ENCODE peak calls at places on chromosome 1, in five cellular contexts. F is PC-3; H is small intestine; X is lower lobe of right lung; C is CD4-positive, CD25-positive, alpha-beta regulatory T cell. T is an unnamed sample. For H3K4me1, the result is how much of the 10 kb centered on the place peaks cover.

GRCh38 chr1:56424744-56425493 is 154.4 kb downstream of the PLPP3 start:
- DNase-seq in F (peak), H (peak), X (peak), C (no peak), T (peak)

GRCh38 chr1:17369466-17369865 is 2.5 kb upstream of the PADI6 start:
- DNase-seq in F (peak), H (no peak), X (no peak), C (no peak), T (no peak)

GRCh38 chr1:17594690-17595601 is 55.4 kb downstream of the ARHGEF10L start:
- DNase-seq in F (no peak), H (no peak), X (no peak), C (no peak), T (no peak)

GRCh38 chr1:84758968-84759491 is 68.8 kb upstream of the SSX2IP start:
- DNase-seq in F (no peak), H (peak), X (no peak), C (no peak), T (peak)

GRCh38 chr1:170077926-170078325 is 3.4 kb upstream of the KIFAP3 start:
- DNase-seq in F (peak), H (no peak), X (no peak), C (no peak), T (no peak)

GRCh38 chr1:200473698-200474371 is 64.0 kb upstream of the ZNF281 start:
- DNase-seq in F (no peak), H (no peak), X (no peak), C (no peak), T (no peak)

GRCh38 chr1:101653482-101653946 is 343.2 kb downstream of the OLFM3 start:
- DNase-seq in F (peak), H (no peak), X (no peak), C (no peak), T (no peak)

GRCh38 chr1:207752456-207753132 is 740 bp downstream of the CD46 start:
- DNase-seq in F (peak), H (peak), X (peak), C (no peak), T (no peak)

GRCh38 chr1:67552336-67552759 is 122.1 kb upstream of the SERBP1 start:
- DNase-seq in F (no peak), H (peak), X (no peak), C (no peak), T (no peak)

GRCh38 chr1:212607206-212607923 is 1.2 kb upstream of the ATF3 start:
- DNase-seq in F (peak), H (peak), X (peak), C (peak), T (no peak)

GRCh38 chr1:169361281-169361680 is 6.3 kb downstream of the NME7 start:
- DNase-seq in F (peak), H (no peak), X (no peak), C (no peak), T (no peak)

GRCh38 chr1:21537932-21538630 is 28.9 kb downstream of the ALPL start:
- DNase-seq in F (no peak), H (no peak), X (no peak), C (no peak), T (no peak)

GRCh38 chr1:99849413-99849743 is 783 bp upstream of the AGL start:
- DNase-seq in F (no peak), H (peak), X (no peak), C (no peak), T (no peak)

GRCh38 chr1:151516031-151516511 is 4.9 kb downstream of the CGN start:
- DNase-seq in F (peak), H (no peak), X (no peak), C (no peak), T (no peak)

GRCh38 chr1:176701151-176701866 is 238.3 kb downstream of the PAPPA2 start:
- DNase-seq in F (no peak), H (no peak), X (no peak), C (no peak), T (no peak)

GRCh38 chr1:31574749-31575372 is 1.5 kb upstream of the TINAGL1 start:
- DNase-seq in F (peak), H (no peak), X (no peak), C (no peak), T (no peak)

GRCh38 chr1:53631622-53632310 is 107.2 kb downstream of the GLIS1 start:
- DNase-seq in F (no peak), H (no peak), X (no peak), C (no peak), T (no peak)

GRCh38 chr1:187051618-187052232 is 223.0 kb downstream of the PLA2G4A start:
- DNase-seq in F (peak), H (peak), X (no peak), C (no peak), T (no peak)

GRCh38 chr1:51671527-51672325 is 54.8 kb downstream of the OSBPL9 start:
- DNase-seq in F (no peak), H (no peak), X (no peak), C (no peak), T (no peak)

GRCh38 chr1:53073899-53074311 is 11.9 kb downstream of the PODN start:
- DNase-seq in F (no peak), H (no peak), X (peak), C (no peak), T (peak)

GRCh38 chr1:39398278-39399010 is 93.0 kb upstream of the BMP8A start:
- DNase-seq in F (peak), H (peak), X (peak), C (no peak), T (peak)

GRCh38 chr1:20187103-20187812 is 940 bp upstream of the PLA2G2C start:
- DNase-seq in F (peak), H (peak), X (peak), C (no peak), T (no peak)

GRCh38 chr1:53317651-53318539 is 10.0 kb downstream of the LRP8 start:
- DNase-seq in F (no peak), H (no peak), X (peak), C (no peak), T (no peak)

GRCh38 chr1:156143765-156144489 is 9.5 kb upstream of the SEMA4A start:
- DNase-seq in F (no peak), H (no peak), X (no peak), C (no peak), T (no peak)

GRCh38 chr1:47262787-47263413 is 30.9 kb upstream of the TAL1 start:
- DNase-seq in F (peak), H (peak), X (no peak), C (no peak), T (no peak)

GRCh38 chr1:107963601-107964396 is 1.2 kb downstream of the VAV3 start:
- DNase-seq in F (no peak), H (no peak), X (peak), C (peak), T (no peak)

GRCh38 chr1:203768158-203768725 is 3.3 kb downstream of the LAX1 start:
- DNase-seq in F (no peak), H (peak), X (no peak), C (no peak), T (no peak)

GRCh38 chr1:60423181-60423780 is 349.7 kb upstream of the C1orf87 start:
- DNase-seq in F (no peak), H (no peak), X (no peak), C (no peak), T (no peak)

GRCh38 chr1:44505210-44505993 is 100.3 kb downstream of the RNF220 start:
- DNase-seq in F (no peak), H (no peak), X (no peak), C (no peak), T (no peak)

GRCh38 chr1:19315378-19316206 is 3.5 kb downstream of the SLC66A1 start:
- DNase-seq in F (peak), H (no peak), X (no peak), C (no peak), T (no peak)

GRCh38 chr1:30491831-30492230 is 231.6 kb downstream of the MATN1 start:
- DNase-seq in F (no peak), H (no peak), X (no peak), C (no peak), T (no peak)

GRCh38 chr1:111909010-111909409 is 80.5 kb downstream of the KCND3 start:
- DNase-seq in F (no peak), H (no peak), X (no peak), C (no peak), T (no peak)

GRCh38 chr1:205810448-205811157 is 2.4 kb downstream of the SLC41A1 start:
- DNase-seq in F (peak), H (no peak), X (no peak), C (no peak), T (no peak)

GRCh38 chr1:15616704-15617172 is 520 bp upstream of the DDI2 start:
- DNase-seq in F (no peak), H (no peak), X (no peak), C (no peak), T (no peak)

GRCh38 chr1:109425902-109426277 is 358 bp downstream of the PSMA5 start:
- DNase-seq in F (peak), H (peak), X (peak), C (no peak), T (peak)

GRCh38 chr1:172719066-172719627 is 60.2 kb downstream of the FASLG start:
- DNase-seq in F (peak), H (no peak), X (no peak), C (no peak), T (no peak)

GRCh38 chr1:7505871-7506676 is 265.0 kb upstream of the VAMP3 start:
- DNase-seq in F (no peak), H (no peak), X (no peak), C (no peak), T (no peak)

DNA sequence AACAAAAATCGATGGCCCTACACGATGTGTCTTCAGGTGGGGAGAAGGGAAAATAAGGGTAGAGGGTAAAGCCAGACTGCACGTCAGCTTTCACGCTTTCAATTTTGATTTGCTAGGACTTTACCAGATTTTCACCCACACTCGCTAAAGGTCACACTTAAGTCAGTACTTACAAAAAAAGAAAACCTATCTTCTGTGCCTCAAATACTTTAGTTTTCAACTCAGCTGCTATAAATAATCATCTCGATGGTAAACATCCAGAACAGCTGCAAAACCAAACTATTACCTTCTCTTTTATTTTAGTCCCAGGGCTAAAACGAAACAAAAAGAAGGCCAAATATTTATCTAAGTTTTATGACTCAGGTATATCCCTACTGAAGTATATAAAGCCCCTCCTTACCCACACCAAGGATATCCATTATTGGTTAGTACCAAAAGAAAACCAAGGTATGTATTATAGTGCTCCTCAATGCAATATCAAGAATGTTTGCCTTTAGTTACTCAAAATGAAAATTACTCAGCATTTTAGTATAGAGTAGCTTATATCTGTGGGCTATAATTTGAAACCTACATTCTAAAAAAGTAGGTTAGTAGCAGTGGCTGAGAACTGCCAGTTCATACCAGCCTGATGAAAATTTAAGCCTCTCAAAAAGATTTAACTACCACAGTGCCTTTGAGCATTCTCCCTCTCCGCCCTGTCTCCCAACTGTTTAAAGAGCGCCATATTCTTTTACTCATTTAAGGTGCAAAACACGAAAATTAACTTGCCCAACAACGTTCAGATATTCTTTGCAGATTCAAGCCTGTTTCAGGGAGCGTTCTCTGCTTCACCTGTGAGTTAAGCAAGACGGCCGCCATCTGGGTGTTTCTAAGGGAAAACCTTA is 1.5 kb downstream of the CSDE1 start:
- DNase-seq in F (peak), H (peak), X (no peak), C (no peak), T (no peak)
- H3K4me1 ChIP-seq in F (under half), H (under half), X (half or more), C (half or more), T (under half)

DNA sequence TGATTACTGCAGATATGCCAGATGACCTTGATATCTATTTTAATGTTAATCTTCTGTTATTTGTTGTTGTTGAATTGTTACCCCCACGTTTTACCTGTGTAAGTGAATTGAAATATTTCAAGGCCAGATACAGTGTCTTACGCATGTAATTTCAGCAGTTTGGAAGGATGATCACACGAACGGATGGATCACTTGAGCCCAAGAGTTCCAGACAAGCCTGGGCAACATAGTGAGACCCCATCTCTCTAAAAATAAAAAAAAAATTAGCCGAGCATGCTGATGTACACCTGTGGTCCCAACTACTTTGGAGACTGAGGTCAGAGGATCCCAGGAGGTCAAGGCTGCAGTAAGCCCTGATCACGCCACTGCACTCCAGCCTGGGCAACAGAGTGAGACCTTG is 32.2 kb downstream of the SDCCAG8 start:
- DNase-seq in F (no peak), H (no peak), X (no peak), C (no peak), T (no peak)
- H3K4me1 ChIP-seq in F (under half), H (under half), X (under half), C (under half), T (under half)

GRCh38 chr1:94936861-94937620 is 10.1 kb upstream of the CNN3 start:
- DNase-seq in F (no peak), H (no peak), X (no peak), C (no peak), T (no peak)
- H3K4me1 ChIP-seq in F (under half), H (under half), X (under half), C (under half), T (under half)

DNA sequence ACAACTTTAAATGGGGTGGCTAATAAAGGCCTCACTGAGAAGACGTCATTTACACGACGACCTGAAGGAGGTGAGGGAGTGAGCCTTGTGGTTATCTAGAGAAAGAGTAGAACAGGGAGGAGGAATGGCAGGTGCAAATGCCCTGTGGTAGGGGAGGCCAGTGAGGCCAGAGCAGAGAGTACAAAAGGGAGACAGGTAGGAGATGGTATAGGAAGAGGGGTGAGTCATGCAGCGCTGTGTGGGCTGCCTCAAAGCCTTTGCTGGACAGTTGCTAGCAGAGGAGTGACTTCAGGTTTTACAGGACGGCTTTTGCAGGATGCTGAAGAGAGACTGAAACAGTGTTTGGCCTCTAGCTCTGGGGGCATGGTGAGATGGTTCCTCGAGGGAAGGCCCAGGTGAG is 116.0 kb downstream of the IER5 start:
- DNase-seq in F (no peak), H (no peak), X (no peak), C (no peak), T (peak)
- H3K4me1 ChIP-seq in F (under half), H (under half), X (under half), C (under half), T (under half)

DNA sequence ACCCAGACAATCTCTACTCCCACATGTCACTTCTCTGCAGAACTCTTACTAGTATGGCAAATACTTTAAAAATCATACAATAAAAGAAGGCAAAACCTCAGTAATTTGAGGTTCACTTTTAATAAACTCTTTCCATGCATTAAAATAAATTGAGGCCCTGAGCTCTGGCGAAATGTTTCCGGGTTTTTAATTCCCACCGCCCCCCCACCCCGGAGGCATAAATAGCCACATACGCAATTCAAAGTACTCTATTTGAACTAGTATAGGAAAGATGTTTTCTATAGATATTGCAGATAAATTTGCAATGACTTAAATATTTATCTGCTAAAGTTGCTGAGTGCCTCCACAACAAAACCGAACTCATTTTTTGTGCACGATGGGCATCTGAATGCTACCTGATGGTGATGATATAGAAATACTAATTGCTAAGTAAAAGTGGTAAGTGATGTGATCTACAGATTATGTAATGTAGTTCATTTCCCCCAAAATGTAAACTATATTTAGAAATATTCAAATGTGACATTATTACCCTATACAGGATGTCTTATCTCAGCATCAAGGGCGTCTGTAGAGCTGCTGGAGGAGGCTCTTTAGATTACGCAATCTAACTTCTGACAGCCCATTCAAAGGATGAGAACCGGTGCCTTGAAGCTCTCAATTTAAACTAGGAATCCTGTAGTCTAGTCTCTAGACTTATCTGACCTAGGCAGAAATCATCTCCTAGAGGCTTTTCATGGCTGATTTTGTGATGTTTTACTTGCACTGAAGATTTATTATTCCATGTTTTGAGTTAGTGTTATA is 8.6 kb downstream of the IRF2BP2 start:
- DNase-seq in F (peak), H (peak), X (no peak), C (peak), T (no peak)
- H3K4me1 ChIP-seq in F (under half), H (under half), X (half or more), C (half or more), T (under half)

GRCh38 chr1:105485207-105485606 is 1571.3 kb upstream of the PRMT6 start:
- DNase-seq in F (peak), H (no peak), X (no peak), C (no peak), T (no peak)

GRCh38 chr1:105483436-105483835 is 1573.0 kb upstream of the PRMT6 start:
- DNase-seq in F (no peak), H (no peak), X (no peak), C (no peak), T (no peak)
- H3K4me1 ChIP-seq in F (under half), H (under half), X (under half), C (under half), T (under half)